ENCODE peak calls at places on chromosomes 6 and 20, in five cellular contexts. I is CD8-positive, alpha-beta T cell; U is stomach; B is body of pancreas; Y is IMR-90. L is an unnamed sample. For H3K4me1, the result is how much of the 10 kb centered on the place peaks cover.

GRCh38 chr20:1891263-1892121 is 3.7 kb upstream of the SIRPA start:
- DNase-seq in I (no peak), U (no peak), B (no peak), Y (no peak), L (no peak)

GRCh38 chr6:157530126-157530525 is 149.1 kb downstream of the ZDHHC14 start:
- DNase-seq in I (no peak), U (no peak), B (no peak), Y (no peak), L (no peak)

GRCh38 chr6:142531727-142532126 is 229.9 kb downstream of the ADGRG6 start:
- DNase-seq in I (no peak), U (no peak), B (no peak), Y (no peak), L (no peak)

GRCh38 chr6:44339763-44340625 is 2.5 kb upstream of the SPATS1 start:
- DNase-seq in I (no peak), U (no peak), B (peak), Y (peak), L (no peak)

GRCh38 chr6:130306377-130306776 is 59.4 kb upstream of the TMEM200A start:
- DNase-seq in I (no peak), U (no peak), B (no peak), Y (peak), L (no peak)

GRCh38 chr20:21450572-21450971 is 53.2 kb upstream of the NKX2-4 start:
- DNase-seq in I (no peak), U (no peak), B (no peak), Y (no peak), L (no peak)

GRCh38 chr20:46936415-46937139 is 41.9 kb downstream of the EYA2 start:
- DNase-seq in I (no peak), U (no peak), B (no peak), Y (no peak), L (no peak)

GRCh38 chr6:134014588-134015137 is 37.8 kb downstream of the SLC2A12 start:
- DNase-seq in I (no peak), U (no peak), B (no peak), Y (peak), L (no peak)

GRCh38 chr6:124963416-124964083 is 1.3 kb downstream of the RNF217 start:
- DNase-seq in I (no peak), U (no peak), B (no peak), Y (peak), L (no peak)

GRCh38 chr20:52064936-52065335 is 126.6 kb downstream of the ZFP64 start:
- DNase-seq in I (no peak), U (no peak), B (no peak), Y (no peak), L (no peak)

GRCh38 chr6:139472341-139473038 is 98.0 kb upstream of the CITED2 start:
- DNase-seq in I (no peak), U (no peak), B (peak), Y (peak), L (no peak)

GRCh38 chr6:139473731-139474130 is 99.3 kb upstream of the CITED2 start:
- DNase-seq in I (no peak), U (no peak), B (no peak), Y (no peak), L (no peak)

GRCh38 chr6:139473239-139473701 is 98.8 kb upstream of the CITED2 start:
- DNase-seq in I (no peak), U (no peak), B (peak), Y (no peak), L (no peak)

GRCh38 chr6:139474145-139475108 is 100.0 kb upstream of the CITED2 start:
- DNase-seq in I (no peak), U (no peak), B (peak), Y (peak), L (no peak)

GRCh38 chr6:139475231-139475630 is 100.8 kb upstream of the CITED2 start:
- DNase-seq in I (no peak), U (no peak), B (no peak), Y (no peak), L (no peak)
- H3K4me1 ChIP-seq in I (under half), U (under half), B (under half), Y (under half), L (under half)

GRCh38 chr6:24929255-24929654 is 6.5 kb downstream of the RIPOR2 start:
- DNase-seq in I (no peak), U (no peak), B (no peak), Y (no peak), L (no peak)

GRCh38 chr6:24927985-24928735 is 7.6 kb downstream of the RIPOR2 start:
- DNase-seq in I (no peak), U (no peak), B (no peak), Y (peak), L (no peak)

GRCh38 chr6:24931296-24931695 is 4.5 kb downstream of the RIPOR2 start:
- DNase-seq in I (no peak), U (no peak), B (no peak), Y (peak), L (no peak)

GRCh38 chr6:24931752-24932691 is 3.7 kb downstream of the RIPOR2 start:
- DNase-seq in I (no peak), U (no peak), B (no peak), Y (peak), L (no peak)

GRCh38 chr6:24930386-24930785 is 5.4 kb downstream of the RIPOR2 start:
- DNase-seq in I (no peak), U (no peak), B (no peak), Y (peak), L (no peak)
- H3K4me1 ChIP-seq in I (half or more), U (under half), B (under half), Y (under half), L (under half)

GRCh38 chr20:33830371-33830770 is 19.2 kb downstream of the CHMP4B start:
- DNase-seq in I (no peak), U (no peak), B (peak), Y (peak), L (no peak)

GRCh38 chr20:33827629-33828325 is 16.6 kb downstream of the CHMP4B start:
- DNase-seq in I (no peak), U (no peak), B (no peak), Y (peak), L (no peak)

GRCh38 chr20:33829636-33830035 is 18.5 kb downstream of the CHMP4B start:
- DNase-seq in I (no peak), U (no peak), B (no peak), Y (no peak), L (no peak)

GRCh38 chr20:33828326-33828834 is 17.2 kb downstream of the CHMP4B start:
- DNase-seq in I (no peak), U (no peak), B (no peak), Y (no peak), L (no peak)

GRCh38 chr20:33828912-33829560 is 17.9 kb downstream of the CHMP4B start:
- DNase-seq in I (no peak), U (no peak), B (peak), Y (peak), L (no peak)
- H3K4me1 ChIP-seq in I (under half), U (half or more), B (half or more), Y (under half), L (half or more)

GRCh38 chr6:160253242-160253641 is 5.4 kb downstream of the SLC22A2 start:
- DNase-seq in I (no peak), U (no peak), B (no peak), Y (no peak), L (no peak)

GRCh38 chr6:160247457-160247883 is 11.2 kb downstream of the SLC22A2 start:
- DNase-seq in I (no peak), U (no peak), B (no peak), Y (no peak), L (no peak)

GRCh38 chr6:160252073-160252809 is 6.4 kb downstream of the SLC22A2 start:
- DNase-seq in I (no peak), U (no peak), B (no peak), Y (no peak), L (no peak)

GRCh38 chr6:160248538-160248937 is 10.1 kb downstream of the SLC22A2 start:
- DNase-seq in I (no peak), U (no peak), B (no peak), Y (no peak), L (no peak)

DNA sequence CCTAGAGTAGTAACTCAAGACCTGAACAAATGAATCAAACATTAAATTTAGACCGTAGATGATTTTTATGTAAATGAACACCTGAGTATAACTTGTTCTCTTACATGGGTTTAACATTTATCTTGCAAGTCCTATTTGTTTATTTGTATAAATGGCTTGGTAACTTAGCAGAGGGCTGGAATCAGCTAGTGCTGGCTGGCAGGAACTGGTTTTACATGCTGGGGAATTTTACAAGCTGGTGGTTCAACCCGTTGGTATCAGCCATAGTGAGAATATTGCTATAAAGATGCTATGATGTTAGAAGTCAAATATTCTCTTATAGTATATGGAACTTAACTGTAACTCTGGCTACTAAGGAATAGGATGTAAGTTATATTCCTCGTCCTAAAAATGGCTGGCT is 8.9 kb downstream of the SLC22A2 start:
- DNase-seq in I (no peak), U (no peak), B (peak), Y (no peak), L (no peak)
- H3K4me1 ChIP-seq in I (under half), U (under half), B (under half), Y (under half), L (under half)

GRCh38 chr6:108612852-108613251 is 52.1 kb downstream of the FOXO3 start:
- DNase-seq in I (no peak), U (no peak), B (no peak), Y (no peak), L (no peak)
- H3K4me1 ChIP-seq in I (under half), U (under half), B (half or more), Y (under half), L (under half)

DNA sequence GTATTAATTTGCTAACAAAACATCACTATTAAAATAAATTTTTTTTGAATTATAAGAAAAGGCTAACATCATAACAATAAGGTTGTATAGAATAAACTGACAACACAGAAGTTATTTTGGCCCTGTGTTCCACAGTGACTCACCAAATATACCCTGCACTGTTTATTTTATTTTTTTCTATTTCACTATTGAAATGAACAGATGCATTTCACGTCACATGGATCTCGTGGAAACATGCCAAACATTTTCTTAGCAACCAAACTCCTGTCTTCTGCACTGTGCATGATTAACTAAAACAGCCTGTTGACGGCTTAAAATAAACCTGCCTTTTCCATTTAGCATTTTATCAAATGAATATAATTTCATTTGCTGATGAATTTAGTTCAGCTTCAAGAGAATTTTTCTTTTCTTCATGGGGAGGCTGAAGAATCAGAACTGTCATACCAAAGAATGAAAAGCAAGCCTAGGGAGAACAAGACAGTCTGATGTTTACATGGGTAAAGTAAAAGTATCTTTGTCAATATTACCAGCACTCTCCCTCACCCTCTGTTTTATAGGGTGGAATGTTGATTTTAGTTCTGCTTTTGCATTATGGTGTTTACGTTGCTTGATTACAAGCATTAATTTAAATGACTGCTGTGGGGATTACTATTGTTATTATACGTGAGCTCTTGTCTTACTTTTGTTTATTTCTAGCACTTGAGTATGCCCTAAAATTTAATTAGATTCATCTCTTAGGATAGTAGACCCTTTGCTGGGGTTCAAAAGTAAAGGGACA is 115.3 kb downstream of the LCA5 start:
- DNase-seq in I (no peak), U (no peak), B (peak), Y (peak), L (no peak)
- H3K4me1 ChIP-seq in I (under half), U (under half), B (under half), Y (under half), L (under half)

GRCh38 chr20:49859807-49860206 is 47.2 kb downstream of the SLC9A8 start:
- DNase-seq in I (no peak), U (no peak), B (no peak), Y (no peak), L (no peak)
- H3K4me1 ChIP-seq in I (under half), U (under half), B (under half), Y (under half), L (under half)

GRCh38 chr6:31792741-31793140 is 2.8 kb downstream of the VARS1 start:
- DNase-seq in I (no peak), U (no peak), B (no peak), Y (peak), L (no peak)

GRCh38 chr6:31794294-31794865 is 1.2 kb downstream of the VARS1 start:
- DNase-seq in I (no peak), U (no peak), B (no peak), Y (peak), L (no peak)

GRCh38 chr6:31792090-31792374 is 3.5 kb downstream of the VARS1 start:
- DNase-seq in I (no peak), U (no peak), B (no peak), Y (no peak), L (no peak)

GRCh38 chr6:31794866-31795615 is 511 bp downstream of the VARS1 start:
- DNase-seq in I (no peak), U (no peak), B (no peak), Y (no peak), L (no peak)

DNA sequence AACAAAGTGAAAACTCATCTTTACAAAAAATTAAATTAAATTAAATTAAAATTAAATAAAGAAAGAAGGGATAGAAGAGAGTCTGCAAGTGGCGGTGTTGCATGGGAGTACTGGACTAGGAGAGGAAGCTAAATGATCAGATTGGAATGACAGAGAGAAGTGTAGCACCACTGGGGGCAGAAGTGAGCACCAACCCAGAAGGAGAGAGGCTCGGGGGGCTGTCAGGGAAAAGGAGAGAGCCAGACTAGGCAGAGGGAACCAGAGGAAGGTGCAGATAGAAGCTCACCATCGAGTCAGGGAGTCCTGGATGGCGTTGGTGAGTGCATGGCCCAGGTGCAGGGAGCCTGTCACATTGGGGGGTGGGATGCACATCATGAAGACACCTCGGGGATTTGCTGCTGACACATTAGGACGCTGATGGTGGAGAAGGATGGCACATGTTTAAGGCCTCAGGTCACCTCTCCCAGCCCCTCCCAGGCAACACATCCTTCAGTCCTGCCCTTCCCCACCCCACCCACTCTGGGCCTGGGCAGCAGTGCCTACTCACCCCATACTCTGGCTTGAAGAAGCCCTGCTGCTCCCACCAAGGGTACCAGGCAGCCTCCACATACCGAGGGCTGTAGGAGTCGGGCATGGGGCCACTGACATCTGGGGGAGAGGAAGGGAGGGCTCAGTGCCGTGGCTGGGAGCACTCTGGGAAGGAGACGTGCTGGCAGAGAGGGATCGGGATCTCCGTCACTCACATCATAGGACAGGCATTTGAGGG is 4.0 kb downstream of the VARS1 start:
- DNase-seq in I (peak), U (peak), B (peak), Y (peak), L (no peak)
- H3K4me1 ChIP-seq in I (under half), U (under half), B (under half), Y (under half), L (under half)

GRCh38 chr6:107539409-107539808 is 49.5 kb downstream of the SOBP start:
- DNase-seq in I (no peak), U (no peak), B (no peak), Y (no peak), L (no peak)
- H3K4me1 ChIP-seq in I (under half), U (under half), B (under half), Y (under half), L (under half)

GRCh38 chr6:31402324-31403282 is 792 bp upstream of the MICA start:
- DNase-seq in I (peak), U (peak), B (peak), Y (no peak), L (no peak)
- H3K4me1 ChIP-seq in I (under half), U (under half), B (under half), Y (under half), L (under half)